ENCODE peak calls at places on chromosomes 6 and 20, in five cellular contexts. J, Q, M, W and E are unnamed samples.

GRCh38 chr6:1630771-1631217 is 21.1 kb downstream of the FOXC1 start:
- DNase-seq in J (no peak), Q (no peak), M (no peak), W (peak; percentile 57), E (no peak)

GRCh38 chr6:114135348-114136002 is 164.5 kb upstream of the HDAC2 start:
- DNase-seq in J (no peak), Q (no peak), M (no peak), W (no peak), E (no peak)

GRCh38 chr6:13120483-13121482 is 207.6 kb downstream of the TBC1D7 start:
- DNase-seq in J (no peak), Q (no peak), M (peak; percentile 81), W (no peak), E (no peak)

GRCh38 chr6:37210313-37210898 is 40.5 kb downstream of the PIM1 start:
- DNase-seq in J (peak; percentile 74), Q (no peak), M (peak; percentile 84), W (peak; percentile 85), E (peak; percentile 84)

GRCh38 chr6:68778356-68779020 is 143.4 kb downstream of the ADGRB3 start:
- DNase-seq in J (no peak), Q (no peak), M (no peak), W (peak; percentile 39), E (peak; percentile 30)

GRCh38 chr20:46752639-46753235 is 43.3 kb downstream of the SLC2A10 start:
- DNase-seq in J (peak; percentile 52), Q (peak; percentile 67), M (peak; percentile 46), W (peak; percentile 80), E (peak; percentile 77)

GRCh38 chr6:14035448-14035847 is 82.1 kb upstream of the CD83 start:
- DNase-seq in J (peak; percentile 45), Q (no peak), M (peak; percentile 55), W (peak; percentile 9), E (no peak)

GRCh38 chr6:154569136-154569862 is 58.8 kb upstream of the CNKSR3 start:
- DNase-seq in J (no peak), Q (no peak), M (no peak), W (no peak), E (no peak)

GRCh38 chr20:34185766-34186620 is 55.2 kb upstream of the ASIP start:
- DNase-seq in J (no peak), Q (no peak), M (no peak), W (no peak), E (no peak)

GRCh38 chr6:4672772-4673171 is 103.4 kb upstream of the CDYL start:
- DNase-seq in J (no peak), Q (no peak), M (no peak), W (no peak), E (no peak)

GRCh38 chr6:169472786-169473416 is 219.3 kb upstream of the THBS2 start:
- DNase-seq in J (no peak), Q (no peak), M (no peak), W (no peak), E (no peak)

GRCh38 chr6:37793067-37793466 is 26.5 kb upstream of the ZFAND3 start:
- DNase-seq in J (no peak), Q (no peak), M (no peak), W (no peak), E (no peak)

GRCh38 chr6:53985361-53985760 is 125.9 kb upstream of the MLIP start:
- DNase-seq in J (no peak), Q (no peak), M (no peak), W (no peak), E (no peak)

GRCh38 chr6:81997091-81997926 is 244.8 kb upstream of the TENT5A start:
- DNase-seq in J (no peak), Q (no peak), M (no peak), W (no peak), E (no peak)

DNA sequence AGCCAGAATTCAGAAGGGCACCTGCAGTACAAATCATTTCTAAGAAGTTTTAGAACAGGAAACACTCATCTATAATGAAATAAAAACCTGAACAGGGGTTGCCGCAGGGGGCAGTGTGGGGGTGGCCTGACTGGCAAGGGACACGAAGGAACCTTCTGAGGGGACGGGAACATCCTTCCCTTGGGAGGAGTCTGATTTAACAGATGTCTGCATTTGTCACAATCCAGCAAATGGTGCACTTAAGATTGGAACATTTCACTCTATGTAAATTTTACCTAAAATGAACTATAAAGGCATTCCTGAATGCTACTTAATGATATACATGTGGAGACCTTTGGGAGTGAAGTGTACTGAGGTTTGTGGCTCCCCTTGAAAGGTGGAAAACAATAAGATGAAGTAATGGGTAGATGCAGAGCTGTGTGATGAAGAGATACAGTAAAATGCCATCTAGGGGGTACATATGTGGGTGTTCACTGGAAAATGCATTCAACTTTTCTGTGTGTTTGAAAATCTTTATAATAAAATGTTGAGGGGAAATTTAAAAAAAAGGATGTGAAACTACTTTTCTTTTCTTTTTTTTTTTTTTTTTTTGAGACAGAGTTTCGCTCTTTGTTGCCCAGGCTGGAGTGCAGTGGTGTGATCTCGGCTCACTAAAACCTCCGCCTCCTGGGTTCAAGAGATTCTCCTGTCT is 89.5 kb downstream of the SNX5 start:
- DNase-seq in J (no peak), Q (no peak), M (no peak), W (no peak), E (no peak)
- TF ChIP-seq CTCF in J (no peak), Q (no peak), M (no peak), W (no peak), E (no peak)

GRCh38 chr6:15337584-15337981 is 91.7 kb downstream of the JARID2 start:
- DNase-seq in J (no peak), Q (no peak), M (no peak), W (no peak), E (no peak)
- TF ChIP-seq CTCF in J (no peak), Q (no peak), M (no peak), W (no peak), E (no peak)

DNA sequence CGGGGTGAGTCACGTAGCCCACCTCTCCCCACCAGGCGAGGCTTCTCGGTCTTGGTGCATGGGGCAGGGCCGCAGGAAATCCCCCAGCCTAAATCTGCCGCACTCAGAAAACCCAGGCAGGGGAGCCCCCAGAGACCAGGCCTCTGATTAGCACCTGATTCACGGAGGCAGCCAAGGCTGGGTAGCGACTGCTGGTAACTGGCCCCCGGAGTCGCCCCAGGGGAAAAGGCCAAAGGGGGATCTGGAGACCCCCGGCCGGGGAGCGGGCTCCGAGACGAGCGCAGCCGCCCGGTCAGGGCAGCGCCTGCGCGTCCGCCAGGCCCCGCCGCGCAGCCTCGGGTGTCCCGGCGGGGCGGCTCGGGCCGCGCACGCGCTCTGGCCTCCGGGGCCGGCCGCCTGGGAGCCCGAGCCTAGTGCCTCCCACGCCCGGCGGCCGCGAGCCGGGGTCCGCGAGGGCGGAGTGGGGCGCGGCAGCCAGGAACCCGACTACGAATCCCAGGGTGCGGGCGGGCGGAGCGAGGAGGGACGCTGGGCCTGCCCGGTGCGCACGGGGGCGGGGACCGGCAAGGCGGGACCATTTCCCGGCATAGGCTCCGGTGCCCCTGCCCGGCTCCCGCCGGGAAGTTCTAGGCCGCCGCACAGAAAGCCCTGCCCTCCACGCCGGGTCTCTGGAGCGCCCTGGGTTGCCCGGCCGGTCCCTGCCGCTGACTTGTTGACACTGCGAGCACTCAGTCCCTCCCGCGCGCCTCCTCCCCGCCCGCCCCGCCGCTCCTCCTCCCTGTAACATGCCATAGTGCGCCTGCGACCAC is at the start of gene DUSP22:
- DNase-seq in J (peak; percentile 87), Q (peak; percentile 93), M (peak; percentile 88), W (peak; percentile 81), E (peak; percentile 87)
- TF ChIP-seq CTCF in J (no peak), Q (no peak), M (no peak), W (no peak), E (no peak)

DNA sequence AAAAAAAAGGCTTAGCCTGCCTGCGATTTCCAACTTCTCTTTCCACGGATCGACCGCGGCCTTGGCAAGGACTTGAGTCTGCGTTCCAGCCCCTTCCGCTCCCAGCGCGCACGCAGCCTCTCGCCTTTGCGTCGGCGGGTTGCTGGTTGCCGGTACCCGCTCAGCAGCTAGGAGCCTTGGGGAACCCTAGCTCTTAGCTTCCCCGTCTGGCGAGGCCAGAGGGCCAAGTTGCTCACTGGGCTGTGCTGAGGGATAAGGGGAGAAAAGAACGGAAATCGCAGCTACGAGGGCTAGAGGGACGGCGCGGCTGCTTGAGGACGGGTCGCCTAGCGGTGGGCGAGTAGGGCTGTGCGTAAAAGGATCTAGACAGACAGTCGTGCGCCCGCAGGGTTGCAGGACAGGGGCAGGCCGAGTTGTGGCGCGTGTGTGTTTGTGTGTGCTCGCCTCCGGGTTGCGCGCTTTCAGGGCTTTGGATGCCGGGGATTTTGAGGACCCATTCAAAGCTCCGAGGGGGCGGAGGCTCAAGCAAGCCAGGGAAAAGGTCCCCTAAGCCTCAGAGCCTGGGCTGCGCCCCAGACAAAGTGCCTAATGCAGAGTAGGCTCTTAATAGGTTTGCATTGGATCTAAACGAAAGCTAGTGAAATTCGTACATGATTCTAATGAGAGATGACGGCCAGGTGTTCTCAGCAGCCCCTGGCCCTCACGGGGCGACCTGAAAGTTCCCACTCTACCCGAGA is 40.5 kb upstream of the OSTM1 start:
- DNase-seq in J (no peak), Q (peak; percentile 82), M (peak; percentile 67), W (peak; percentile 54), E (peak; percentile 63)
- TF ChIP-seq CTCF in J (no peak), Q (no peak), M (peak; percentile 30), W (peak; percentile 29), E (peak; percentile 13)

DNA sequence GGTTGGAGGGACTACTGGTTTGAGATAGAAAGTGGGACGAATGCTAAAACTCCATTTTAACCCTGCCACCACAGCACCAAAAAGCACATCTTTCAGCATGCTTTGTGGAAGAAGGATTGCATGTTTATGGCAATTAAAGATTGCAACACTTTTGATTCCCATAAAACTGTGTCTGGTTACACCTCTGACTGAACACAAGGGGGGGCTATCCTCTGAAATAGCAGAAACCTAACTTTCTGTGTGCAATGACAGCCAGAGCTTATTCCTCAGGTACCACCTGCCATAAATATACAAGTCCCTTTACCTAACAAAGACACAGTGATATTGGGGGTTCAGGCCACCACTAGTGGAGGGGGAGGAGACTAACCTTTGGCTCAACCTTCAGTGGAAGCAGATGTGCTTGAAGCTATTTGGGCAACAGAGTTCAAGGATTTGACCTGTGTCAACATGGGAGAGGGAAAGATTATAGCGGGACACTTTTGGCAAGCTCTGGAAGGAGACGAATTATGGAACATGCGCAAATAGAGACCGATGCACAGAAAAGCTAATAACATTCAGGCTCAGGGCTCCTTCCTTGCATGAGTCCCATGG is 9.6 kb upstream of the PLG start:
- DNase-seq in J (no peak), Q (no peak), M (no peak), W (no peak), E (no peak)
- TF ChIP-seq CTCF in J (no peak), Q (no peak), M (no peak), W (no peak), E (no peak)

DNA sequence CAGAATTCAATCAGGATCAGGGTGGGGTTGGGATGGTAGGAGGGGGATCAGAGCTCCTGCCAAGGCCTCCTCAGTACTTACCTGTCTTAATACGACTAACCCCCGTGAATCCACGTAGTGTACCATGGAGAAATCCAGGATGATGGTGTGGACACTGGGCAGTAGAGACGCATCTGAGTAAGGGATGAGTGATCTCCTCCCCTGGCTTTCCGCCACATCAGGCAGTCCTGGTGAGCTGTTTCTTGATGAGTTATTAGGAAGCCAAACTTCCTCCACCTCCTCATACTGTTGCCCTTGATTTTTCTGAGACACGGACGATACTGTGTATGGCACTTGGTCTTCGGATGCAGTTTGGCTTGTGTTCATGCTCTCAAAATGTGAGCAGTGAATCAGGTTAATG is 34.2 kb upstream of the SRPK1 start:
- DNase-seq in J (no peak), Q (no peak), M (no peak), W (no peak), E (no peak)
- TF ChIP-seq CTCF in J (no peak), Q (no peak), M (no peak), W (no peak), E (no peak)

GRCh38 chr6:141354191-141354950 is 778.4 kb upstream of the GJE1 start:
- DNase-seq in J (no peak), Q (no peak), M (no peak), W (no peak), E (no peak)
- TF ChIP-seq CTCF in J (no peak), Q (no peak), M (no peak), W (no peak), E (no peak)